ENCODE peak calls at places on chromosomes 6 and 20, in seven cellular contexts. A, L, W, S, X, R and Q are unnamed samples. For H3K4me1 and H3K9me3, the result is how much of the 10 kb centered on the place peaks cover.

GRCh38 chr20:59145926-59146800 is 17.5 kb upstream of the ZNF831 start:
- DNase-seq in X (no peak), A (no peak), W (no peak), S (no peak), L (no peak), R (no peak), Q (no peak)

GRCh38 chr6:155623450-155624178 is 168.0 kb upstream of the NOX3 start:
- DNase-seq in S (no peak), L (no peak), A (no peak), W (no peak), R (no peak), X (no peak), Q (no peak)

GRCh38 chr6:162217811-162218450 is 509.6 kb downstream of the PRKN start:
- DNase-seq in W (no peak), X (no peak), R (no peak), L (no peak), A (no peak), S (no peak), Q (no peak)

GRCh38 chr6:140062042-140063041 is 687.9 kb upstream of the CITED2 start:
- DNase-seq in R (peak), W (no peak), S (peak), L (no peak), A (no peak), X (no peak), Q (peak)

GRCh38 chr20:53146201-53146891 is 174.2 kb downstream of the TSHZ2 start:
- DNase-seq in A (no peak), L (no peak), X (no peak), S (no peak), W (no peak), R (no peak), Q (no peak)

GRCh38 chr6:46320505-46320904 is 149.7 kb upstream of the ENPP5 start:
- DNase-seq in W (no peak), L (no peak), X (no peak), R (no peak), S (no peak), A (no peak), Q (no peak)

GRCh38 chr6:51514396-51515051 is 572.9 kb downstream of the PKHD1 start:
- DNase-seq in R (no peak), W (peak), A (no peak), L (no peak), X (no peak), S (peak), Q (no peak)

GRCh38 chr20:23585808-23586734 is 17.8 kb upstream of the CST9L start:
- DNase-seq in S (no peak), R (no peak), X (no peak), W (no peak), L (no peak), A (no peak), Q (no peak)

GRCh38 chr20:44884907-44885391 is 556 bp upstream of the YWHAB start:
- DNase-seq in S (no peak), W (no peak), A (no peak), X (no peak), R (no peak), L (no peak), Q (no peak)

GRCh38 chr20:35972445-35972844 is 4.1 kb downstream of the CNBD2 start:
- DNase-seq in W (no peak), A (no peak), S (peak), L (no peak), X (no peak), R (no peak), Q (no peak)

GRCh38 chr20:4713401-4713800 is 8.3 kb upstream of the PRND start:
- DNase-seq in X (no peak), R (no peak), A (no peak), L (peak), W (no peak), S (peak), Q (peak)

GRCh38 chr20:4021905-4022304 is 6.5 kb upstream of the RNF24 start:
- DNase-seq in S (peak), R (peak), W (no peak), X (no peak), L (no peak), A (no peak), Q (no peak)

GRCh38 chr6:57123111-57123510 is 33.1 kb downstream of the ZNF451 start:
- DNase-seq in W (no peak), S (no peak), R (no peak), L (no peak), X (no peak), A (no peak), Q (peak)

GRCh38 chr20:62258499-62259293 is 20.4 kb downstream of the OSBPL2 start:
- DNase-seq in S (peak), L (no peak), R (peak), W (no peak), X (no peak), A (no peak), Q (peak)

GRCh38 chr6:143759666-143760065 is 81.9 kb downstream of the PHACTR2 start:
- DNase-seq in A (no peak), W (no peak), R (peak), L (no peak), S (peak), X (no peak), Q (no peak)

GRCh38 chr20:47785900-47786762 is 850 bp upstream of the SULF2 start:
- DNase-seq in X (peak), A (no peak), R (peak), L (peak), W (peak), S (peak), Q (peak)

GRCh38 chr20:61369731-61370520 is 117.9 kb downstream of the CDH4 start:
- DNase-seq in R (peak), X (no peak), W (no peak), S (no peak), L (no peak), A (no peak), Q (no peak)

GRCh38 chr6:163661271-163661671 is 246.8 kb downstream of the QKI start:
- DNase-seq in X (no peak), R (no peak), A (peak), L (no peak), W (no peak), S (no peak), Q (no peak)

GRCh38 chr6:30325150-30325872 is 1.4 kb upstream of the TRIM39 start:
- DNase-seq in S (peak), X (peak), W (peak), L (no peak), R (peak), A (peak), Q (peak)

GRCh38 chr6:14876778-14877613 is 368.9 kb upstream of the JARID2 start:
- DNase-seq in A (peak), X (no peak), S (peak), L (no peak), R (peak), W (no peak), Q (peak)

GRCh38 chr6:79947191-79948173 is at the start of gene ELOVL4:
- DNase-seq in S (peak), X (peak), A (no peak), R (peak), W (peak), L (no peak), Q (peak)

GRCh38 chr6:56642366-56643261 is at the start of gene DST:
- DNase-seq in L (no peak), S (peak), W (no peak), R (peak), A (no peak), X (no peak), Q (peak)

GRCh38 chr6:40654828-40655227 is 67.7 kb upstream of the LRFN2 start:
- DNase-seq in W (no peak), X (no peak), R (no peak), A (no peak), S (no peak), L (no peak), Q (no peak)

GRCh38 chr20:39263076-39263475 is 300.9 kb downstream of the DHX35 start:
- DNase-seq in L (no peak), S (peak), R (no peak), W (no peak), X (no peak), A (no peak), Q (peak)

GRCh38 chr20:61805365-61805764 is 260.3 kb downstream of the TAF4 start:
- DNase-seq in X (no peak), L (no peak), R (peak), S (no peak), W (no peak), A (no peak), Q (no peak)

GRCh38 chr6:54267798-54268197 is 40.4 kb upstream of the TINAG start:
- DNase-seq in L (peak), X (peak), R (no peak), W (peak), A (peak), S (peak), Q (peak)

DNA sequence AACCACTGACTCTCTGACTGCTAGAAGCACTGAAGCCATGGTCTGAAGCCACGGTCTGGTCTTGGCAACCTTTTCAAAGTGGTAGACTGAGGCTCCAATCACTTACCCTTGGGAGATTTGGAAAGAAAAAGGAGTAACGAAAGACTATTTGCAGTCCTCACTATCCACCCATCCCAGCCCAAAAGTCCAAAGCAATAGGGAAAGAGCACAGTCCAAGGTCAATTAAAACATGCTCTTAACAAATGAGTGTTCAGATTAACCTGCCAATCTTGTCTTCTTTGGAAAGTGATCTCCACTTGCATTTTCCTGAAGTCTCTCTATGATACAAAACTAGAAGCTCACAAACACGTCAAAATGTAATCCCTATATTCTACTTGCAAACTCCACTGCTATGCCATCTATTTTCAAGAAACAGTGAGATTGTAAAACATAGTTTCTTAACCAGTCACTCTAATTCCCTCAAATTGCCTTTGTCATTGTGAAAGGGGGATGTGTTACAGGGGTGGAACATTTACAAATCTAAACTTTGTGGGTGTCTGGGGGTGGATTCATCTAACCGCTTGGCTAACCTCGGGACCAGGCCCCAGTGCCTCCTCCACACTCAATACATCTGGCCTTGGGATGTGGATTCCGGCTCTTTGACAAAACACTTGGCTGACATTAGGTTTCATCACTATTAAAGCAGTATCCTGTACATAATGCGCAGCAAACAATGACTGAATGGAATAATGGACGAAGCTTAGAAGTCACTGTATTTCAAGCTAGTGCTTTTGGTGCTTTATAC is 56.4 kb downstream of the B4GALT5 start:
- DNase-seq in L (no peak), W (no peak), S (peak), R (peak), A (no peak), X (no peak), Q (no peak)
- H3K4me1 ChIP-seq in L (under half), W (half or more), S (under half), R (under half), A (under half), X (under half), Q (under half)

GRCh38 chr6:3235486-3235885 is 8.0 kb upstream of the TUBB2B start:
- DNase-seq in R (no peak), S (no peak), A (no peak), L (no peak), W (no peak), X (no peak), Q (no peak)
- H3K4me2 ChIP-seq in R (no peak), S (no peak), A (no peak), L (no peak), W (no peak), X (no peak), Q (no peak)

DNA sequence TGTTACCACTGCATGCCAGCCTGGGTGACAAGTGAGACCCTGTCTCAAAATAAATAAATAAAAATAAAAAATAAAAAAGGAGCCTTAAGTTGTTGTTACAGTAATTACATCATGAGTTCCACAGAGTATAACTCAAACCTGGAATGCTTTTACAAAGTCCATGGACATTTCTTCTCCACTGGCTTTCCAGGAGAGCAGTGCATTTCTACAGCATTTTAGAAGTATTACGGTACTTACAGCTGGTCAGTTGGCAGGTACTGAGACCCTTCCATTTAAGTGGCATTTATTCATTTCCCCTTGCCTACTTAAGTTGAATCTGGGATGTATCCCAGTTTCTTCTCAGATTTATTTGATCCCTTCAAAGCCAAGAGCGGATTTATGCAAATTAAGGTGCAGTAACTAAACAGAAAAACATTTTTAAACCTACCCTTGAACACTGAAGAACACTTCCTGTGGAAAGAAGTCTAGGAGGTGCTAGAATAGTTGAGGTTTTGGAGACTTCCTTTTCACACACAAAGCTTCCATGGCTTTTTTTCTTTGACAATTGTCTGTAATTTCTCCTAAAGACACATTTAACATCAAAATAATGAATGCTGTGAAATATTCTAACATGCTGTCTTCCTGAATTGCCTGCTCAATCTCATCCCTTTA is 3.3 kb downstream of the PRDM13 start:
- DNase-seq in W (no peak), L (no peak), A (no peak), R (no peak), S (no peak), X (no peak), Q (no peak)
- H3K9me3 ChIP-seq in W (under half), L (under half), A (under half), R (under half), S (under half), X (under half), Q (under half)

GRCh38 chr6:26553264-26553738 is 15.1 kb downstream of the HMGN4 start:
- DNase-seq in A (peak), L (peak), X (peak), R (no peak), S (peak), W (peak), Q (peak)

GRCh38 chr6:26554669-26555504 is 16.7 kb downstream of the HMGN4 start:
- DNase-seq in X (peak), W (peak), A (peak), L (no peak), S (peak), R (no peak), Q (peak)

GRCh38 chr6:26553739-26554668 is 15.8 kb downstream of the HMGN4 start:
- DNase-seq in X (peak), W (peak), L (peak), R (peak), A (peak), S (peak), Q (peak)

GRCh38 chr6:26555505-26556262 is 17.5 kb downstream of the HMGN4 start:
- DNase-seq in S (peak), R (no peak), W (peak), A (peak), L (no peak), X (peak), Q (no peak)

GRCh38 chr6:26556263-26557070 is 18.3 kb downstream of the HMGN4 start:
- DNase-seq in X (no peak), A (peak), S (peak), W (peak), L (peak), R (peak), Q (peak)
- H3K4me1 ChIP-seq in X (under half), A (under half), S (under half), W (under half), L (under half), R (under half), Q (under half)

GRCh38 chr20:50584687-50585086 is 74.5 kb downstream of the PTPN1 start:
- DNase-seq in W (no peak), A (no peak), X (no peak), L (no peak), R (peak), S (peak), Q (no peak)

GRCh38 chr20:50580842-50581544 is 70.8 kb downstream of the PTPN1 start:
- DNase-seq in A (no peak), R (peak), L (no peak), W (no peak), X (no peak), S (peak), Q (no peak)

GRCh38 chr20:50582092-50582491 is 71.9 kb downstream of the PTPN1 start:
- DNase-seq in L (no peak), W (no peak), X (no peak), S (no peak), R (peak), A (peak), Q (no peak)

GRCh38 chr20:50583422-50584150 is 73.4 kb downstream of the PTPN1 start:
- DNase-seq in A (no peak), L (no peak), X (no peak), W (no peak), R (peak), S (no peak), Q (no peak)

GRCh38 chr20:50582591-50583234 is 72.5 kb downstream of the PTPN1 start:
- DNase-seq in S (no peak), R (peak), A (peak), X (no peak), W (no peak), L (no peak), Q (no peak)
- H3K4me2 ChIP-seq in S (no peak), R (no peak), A (peak), X (no peak), W (no peak), L (no peak), Q (no peak)

GRCh38 chr6:121635355-121635754 is 199.9 kb downstream of the GJA1 start:
- DNase-seq in A (no peak), R (no peak), L (no peak), S (no peak), X (no peak), W (no peak), Q (no peak)

GRCh38 chr6:121639041-121639440 is 203.6 kb downstream of the GJA1 start:
- DNase-seq in W (no peak), S (no peak), R (no peak), X (no peak), L (no peak), A (no peak), Q (no peak)

GRCh38 chr6:121630716-121631115 is 195.3 kb downstream of the GJA1 start:
- DNase-seq in A (no peak), X (no peak), W (no peak), L (no peak), S (no peak), R (no peak), Q (peak)

GRCh38 chr6:121627761-121628160 is 192.3 kb downstream of the GJA1 start:
- DNase-seq in A (no peak), W (peak), R (no peak), X (peak), L (no peak), S (peak), Q (no peak)

GRCh38 chr6:121633309-121633708 is 197.9 kb downstream of the GJA1 start:
- DNase-seq in W (no peak), L (no peak), X (no peak), R (no peak), A (no peak), S (no peak), Q (no peak)
- H3K9me3 ChIP-seq in W (under half), L (under half), X (under half), R (under half), A (under half), S (under half), Q (under half)

DNA sequence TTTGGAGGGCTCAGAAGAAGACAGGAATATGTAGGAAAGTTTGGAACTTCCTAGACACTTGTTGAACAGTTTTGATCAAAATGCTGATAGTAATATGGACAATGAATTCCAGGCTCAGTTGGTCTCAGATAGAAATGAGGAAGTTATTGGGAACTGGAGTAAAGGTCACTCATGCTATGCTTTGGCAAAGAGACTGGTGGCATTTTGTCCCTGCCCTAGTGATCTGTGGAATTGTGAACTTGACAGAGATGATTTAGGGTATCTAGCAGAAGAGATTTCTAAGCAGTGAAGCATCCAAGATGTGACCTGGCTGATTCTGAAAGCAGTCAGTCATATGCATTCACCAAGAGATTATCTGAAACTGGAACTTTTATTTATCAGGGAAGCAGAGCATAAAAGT is 45.1 kb downstream of the FRK start:
- DNase-seq in R (no peak), X (no peak), S (no peak), L (no peak), W (no peak), A (no peak), Q (no peak)
- H3K4me1 ChIP-seq in R (under half), X (under half), S (under half), L (under half), W (under half), A (under half), Q (under half)

GRCh38 chr6:35036828-35037095 is 104.4 kb downstream of the TCP11 start:
- DNase-seq in L (no peak), R (no peak), A (no peak), X (no peak), W (no peak), S (no peak), Q (no peak)

GRCh38 chr6:35038076-35038475 is 103.1 kb downstream of the TCP11 start:
- DNase-seq in X (no peak), W (no peak), A (no peak), L (no peak), S (peak), R (no peak), Q (no peak)

GRCh38 chr6:35035481-35036030 is 105.6 kb downstream of the TCP11 start:
- DNase-seq in A (no peak), W (no peak), L (no peak), R (no peak), X (no peak), S (no peak), Q (no peak)

GRCh38 chr6:35036059-35036827 is 104.9 kb downstream of the TCP11 start:
- DNase-seq in W (no peak), L (no peak), A (no peak), X (no peak), S (no peak), R (no peak), Q (no peak)

DNA sequence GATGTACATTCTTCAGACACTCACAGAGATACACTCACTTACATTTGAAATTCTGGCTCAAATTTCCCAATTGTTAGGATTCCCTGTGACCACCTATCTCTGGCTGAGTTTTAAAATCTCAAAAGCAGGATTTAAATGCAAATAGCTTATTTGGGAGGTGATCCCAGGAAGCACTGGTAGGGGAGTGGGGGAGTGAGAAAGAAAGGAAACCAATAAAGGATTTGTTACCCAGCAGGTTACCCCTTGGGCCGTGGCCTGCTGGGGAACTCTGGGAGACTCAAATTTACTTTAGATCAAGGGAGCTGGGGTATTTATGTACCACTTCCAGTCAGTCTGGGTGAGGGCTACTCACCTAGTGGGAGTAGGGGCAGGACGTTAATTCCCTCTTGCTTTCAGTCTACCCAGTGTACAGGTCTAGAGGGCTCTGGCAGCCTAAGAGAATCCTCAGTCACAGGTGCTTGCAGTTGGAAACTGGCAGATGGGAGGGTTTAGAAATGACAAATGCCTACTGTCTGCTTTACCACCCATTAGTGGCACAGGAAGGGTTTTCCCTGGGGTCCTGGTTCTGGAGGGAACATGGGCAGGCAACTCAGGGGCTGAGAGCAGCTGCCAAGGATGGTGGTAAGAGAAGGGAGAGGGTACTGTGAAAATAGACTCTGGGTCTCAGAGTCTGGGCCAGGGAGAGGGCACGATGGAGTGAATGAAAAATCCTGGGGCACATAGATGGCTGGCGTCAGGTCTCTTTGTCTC is 103.7 kb downstream of the TCP11 start:
- DNase-seq in A (no peak), S (no peak), W (peak), L (no peak), R (no peak), X (no peak), Q (no peak)
- H3K4me2 ChIP-seq in A (no peak), S (peak), W (peak), L (no peak), R (no peak), X (no peak), Q (no peak)